ENCODE peak calls at places on chromosomes 2 and 18, in five cellular contexts. R is iris pigment epithelial cell, Z is C1 segment of cervical spinal cord, L is NCI-H1048, T is lung. S is an unnamed sample.

GRCh38 chr18:23532848-23533247 is 29.5 kb downstream of the RMC1 start:
- DNase-seq in R (no peak), L (no peak), Z (no peak), T (no peak), S (peak; percentile 11)

GRCh38 chr2:74632209-74632938 is 15.8 kb downstream of the M1AP start:
- DNase-seq in Z (no peak), T (peak; percentile 50), L (no peak), R (peak; percentile 57), S (peak; percentile 12)

GRCh38 chr2:86396304-86396785 is 44.8 kb upstream of the KDM3A start:
- DNase-seq in R (peak; percentile 47), T (no peak), L (no peak), Z (no peak), S (peak; percentile 35)

GRCh38 chr18:29418136-29418535 is 1241.2 kb upstream of the CDH2 start:
- DNase-seq in Z (no peak), L (no peak), R (peak; percentile 84), T (no peak), S (peak; percentile 72)

GRCh38 chr2:149915151-149915550 is 327.6 kb upstream of the MMADHC start:
- DNase-seq in T (no peak), R (no peak), L (no peak), Z (no peak), S (no peak)

GRCh38 chr2:96602330-96602823 is 35.7 kb downstream of the KANSL3 start:
- DNase-seq in T (no peak), R (no peak), Z (no peak), L (no peak), S (no peak)

GRCh38 chr2:74532222-74532621 is 2.5 kb downstream of the HTRA2 start:
- DNase-seq in Z (no peak), T (no peak), R (peak; percentile 42), L (no peak), S (peak; percentile 72)

GRCh38 chr2:71706121-71706520 is 252.8 kb downstream of the DYSF start:
- DNase-seq in Z (no peak), L (no peak), T (no peak), R (no peak), S (no peak)

GRCh38 chr18:46226461-46226860 is 122.3 kb downstream of the HAUS1 start:
- DNase-seq in T (no peak), Z (no peak), R (peak; percentile 79), L (no peak), S (peak; percentile 41)

GRCh38 chr2:200471324-200471848 is 38.5 kb downstream of the KCTD18 start:
- DNase-seq in L (no peak), Z (no peak), T (no peak), R (peak; percentile 38), S (no peak)

GRCh38 chr18:12520442-12520992 is 112.8 kb downstream of the PRELID3A start:
- DNase-seq in Z (no peak), R (no peak), L (no peak), T (no peak), S (peak; percentile 19)

GRCh38 chr2:15141211-15141610 is 419.9 kb downstream of the NBAS start:
- DNase-seq in L (no peak), R (no peak), T (no peak), Z (no peak), S (no peak)

GRCh38 chr18:21489119-21489750 is 111.3 kb downstream of the ESCO1 start:
- DNase-seq in Z (no peak), L (peak; percentile 28), R (peak; percentile 63), T (no peak), S (peak; percentile 65)

GRCh38 chr18:23134780-23135678 is at the start of gene CABLES1:
- DNase-seq in T (peak; percentile 72), Z (no peak), R (peak; percentile 57), L (peak; percentile 20), S (peak; percentile 63)

GRCh38 chr2:110748489-110748867 is 16.1 kb downstream of the ACOXL start:
- DNase-seq in Z (no peak), T (no peak), L (no peak), R (no peak), S (no peak)

GRCh38 chr2:241323777-241324176 is 8.1 kb downstream of the SEPTIN2 start:
- DNase-seq in Z (no peak), L (no peak), R (no peak), T (no peak), S (no peak)

GRCh38 chr2:208638059-208638458 is 231.5 kb downstream of the PTH2R start:
- DNase-seq in T (no peak), L (no peak), R (no peak), Z (no peak), S (no peak)

GRCh38 chr2:76808776-76809175 is 713.4 kb downstream of the LRRTM4 start:
- DNase-seq in T (no peak), Z (no peak), L (no peak), R (no peak), S (no peak)

GRCh38 chr18:35387367-35387685 is 10.2 kb upstream of the ZNF396 start:
- DNase-seq in T (no peak), L (no peak), Z (no peak), R (peak; percentile 72), S (peak; percentile 27)